ENCODE peak calls at places on chromosomes 1 and 21, in ten cellular contexts. S is NB4, A is WTC11, F is choroid plexus epithelial cell, Q is hepatocyte, X is uterus, P is endothelial cell, B is neural crest cell, V is astrocyte of the spinal cord, I is coronary artery. Z is an unnamed sample.

GRCh38 chr1:209675567-209676154 is 449 bp downstream of the G0S2 start:
- DNase-seq in X (peak), A (peak), I (no peak), Q (peak), P (peak), V (peak), B (peak), S (peak), F (peak), Z (no peak)

GRCh38 chr1:169160845-169161511 is 54.5 kb downstream of the ATP1B1 start:
- DNase-seq in V (peak), I (no peak), F (peak), S (no peak), P (no peak), Q (no peak), A (no peak), X (peak), B (no peak), Z (no peak)

GRCh38 chr21:43934116-43934515 is 69.1 kb downstream of the AGPAT3 start:
- DNase-seq in B (no peak), V (no peak), A (no peak), S (no peak), I (no peak), Q (no peak), X (no peak), P (no peak), F (no peak), Z (no peak)

GRCh38 chr1:21866629-21867009 is 54.6 kb downstream of the LDLRAD2 start:
- DNase-seq in Q (no peak), S (no peak), B (no peak), P (no peak), V (no peak), A (no peak), F (no peak), I (no peak), X (no peak), Z (no peak)

GRCh38 chr21:38438476-38438893 is 59.8 kb downstream of the ERG start:
- DNase-seq in V (peak), P (no peak), A (no peak), Q (peak), F (peak), I (peak), X (peak), S (peak), B (no peak), Z (peak)

GRCh38 chr1:171788696-171789095 is 7.2 kb downstream of the METTL13 start:
- DNase-seq in F (peak), P (no peak), I (no peak), V (peak), X (no peak), Q (no peak), B (no peak), A (no peak), S (no peak), Z (no peak)

GRCh38 chr1:235326719-235327558 is 1.0 kb downstream of the ARID4B start:
- DNase-seq in B (peak), I (peak), P (peak), V (no peak), S (peak), X (peak), F (peak), A (peak), Q (peak), Z (peak)

GRCh38 chr1:224726783-224727182 is 110.7 kb downstream of the CNIH3 start:
- DNase-seq in F (peak), V (peak), B (no peak), Q (peak), X (peak), S (peak), A (no peak), P (no peak), I (no peak), Z (no peak)

GRCh38 chr21:33115586-33116541 is 45.9 kb downstream of the OLIG1 start:
- DNase-seq in X (no peak), P (no peak), A (no peak), S (no peak), B (no peak), I (no peak), F (no peak), Q (no peak), V (no peak), Z (no peak)

GRCh38 chr1:112714313-112715263 is 544 bp downstream of the PPM1J start:
- DNase-seq in A (no peak), X (peak), B (no peak), P (peak), I (peak), Q (peak), V (no peak), F (no peak), S (peak), Z (no peak)

GRCh38 chr1:19222979-19223824 is 13.1 kb upstream of the UBR4 start:
- DNase-seq in A (no peak), I (peak), X (no peak), F (peak), S (peak), B (no peak), V (peak), Q (no peak), P (no peak), Z (no peak)

GRCh38 chr1:181485276-181486097 is 2.2 kb downstream of the CACNA1E start:
- DNase-seq in S (peak), A (peak), X (no peak), F (no peak), B (peak), I (no peak), Q (peak), V (no peak), P (peak), Z (peak)

GRCh38 chr1:203340112-203340804 is 10.7 kb downstream of the FMOD start:
- DNase-seq in Q (peak), P (peak), A (peak), I (no peak), X (peak), F (peak), S (peak), B (peak), V (peak), Z (no peak)

GRCh38 chr1:2583331-2583791 is 3.2 kb upstream of the PRXL2B start:
- DNase-seq in F (no peak), A (no peak), S (no peak), P (no peak), X (no peak), B (no peak), I (no peak), Q (peak), V (no peak), Z (no peak)

GRCh38 chr1:174998569-174999215 is 1.1 kb upstream of the CACYBP start:
- DNase-seq in A (no peak), B (peak), I (no peak), S (peak), X (peak), F (peak), Q (peak), V (peak), P (peak), Z (no peak)

GRCh38 chr1:39418223-39418622 is 73.2 kb upstream of the BMP8A start:
- DNase-seq in V (peak), A (no peak), I (no peak), X (no peak), S (no peak), B (no peak), P (no peak), Q (no peak), F (peak), Z (no peak)

GRCh38 chr1:205593532-205593931 is 38.3 kb downstream of the ELK4 start:
- DNase-seq in Q (no peak), V (no peak), B (no peak), I (no peak), P (no peak), S (no peak), X (no peak), A (no peak), F (no peak), Z (no peak)

GRCh38 chr1:111704240-111704639 is 35.0 kb downstream of the INKA2 start:
- DNase-seq in S (no peak), A (no peak), F (no peak), B (no peak), V (no peak), X (no peak), Q (no peak), P (no peak), I (no peak), Z (no peak)

GRCh38 chr1:37471345-37472231 is 2.8 kb upstream of the ZC3H12A start:
- DNase-seq in S (peak), V (peak), F (peak), Q (peak), A (peak), X (peak), I (peak), B (no peak), P (no peak), Z (peak)

GRCh38 chr21:41766051-41766882 is 585 bp downstream of the RIPK4 start:
- DNase-seq in X (no peak), F (no peak), A (no peak), P (no peak), I (no peak), B (no peak), S (no peak), V (no peak), Q (no peak), Z (no peak)

GRCh38 chr1:78280626-78281025 is 210.1 kb upstream of the PTGFR start:
- DNase-seq in S (no peak), V (peak), B (no peak), I (no peak), Q (no peak), P (no peak), X (no peak), F (no peak), A (no peak), Z (no peak)

GRCh38 chr1:109876617-109877319 is 33.9 kb upstream of the CSF1 start:
- DNase-seq in B (no peak), A (no peak), S (no peak), P (no peak), X (no peak), I (no peak), F (peak), Q (peak), V (peak), Z (no peak)

GRCh38 chr1:9014475-9015375 is 11.5 kb downstream of the SLC2A7 start:
- DNase-seq in Q (no peak), V (no peak), I (no peak), X (no peak), B (no peak), P (no peak), F (no peak), S (no peak), A (no peak), Z (no peak)

GRCh38 chr1:183370399-183371058 is 47.7 kb downstream of the NMNAT2 start:
- DNase-seq in I (no peak), A (no peak), F (no peak), B (no peak), X (no peak), S (no peak), P (no peak), Q (no peak), V (no peak), Z (no peak)

GRCh38 chr1:27630859-27631491 is 4.0 kb downstream of the FGR start:
- DNase-seq in I (no peak), A (no peak), V (no peak), S (peak), F (no peak), X (no peak), Q (no peak), B (no peak), P (no peak), Z (no peak)

GRCh38 chr1:63831409-63831808 is 57.6 kb downstream of the ROR1 start:
- DNase-seq in B (no peak), X (no peak), Q (no peak), V (no peak), A (no peak), I (no peak), F (no peak), S (no peak), P (no peak), Z (no peak)

GRCh38 chr1:39958801-39959200 is 3.9 kb downstream of the MFSD2A start:
- DNase-seq in P (no peak), A (no peak), S (no peak), B (no peak), X (no peak), F (no peak), I (no peak), Q (no peak), V (no peak), Z (no peak)

GRCh38 chr1:57133686-57134085 is 167.9 kb upstream of the C8B start:
- DNase-seq in X (no peak), A (no peak), S (no peak), V (peak), Q (no peak), B (no peak), P (no peak), F (peak), I (no peak), Z (no peak)

GRCh38 chr1:18633428-18634155 is 2.9 kb downstream of the PAX7 start:
- DNase-seq in F (no peak), X (no peak), P (no peak), I (no peak), A (no peak), B (no peak), S (no peak), V (no peak), Q (no peak), Z (no peak)

GRCh38 chr1:245807306-245807705 is 652.5 kb downstream of the KIF26B start:
- DNase-seq in B (no peak), P (no peak), A (no peak), S (peak), X (no peak), V (peak), F (no peak), Q (no peak), I (no peak), Z (peak)

GRCh38 chr1:212366901-212367300 is 47.8 kb downstream of the PACC1 start:
- DNase-seq in B (no peak), P (no peak), F (peak), S (no peak), X (no peak), I (no peak), Q (no peak), V (peak), A (no peak), Z (no peak)

GRCh38 chr21:45542242-45542666 is at the start of gene SLC19A1:
- DNase-seq in S (peak), I (peak), X (peak), Q (peak), B (peak), P (peak), A (peak), V (no peak), F (peak), Z (peak)
- TF ChIP-seq CTCF in S (no peak), I (no peak), X (peak), Q (peak), B (peak), P (no peak), A (no peak), V (peak), F (peak), Z (peak)

DNA sequence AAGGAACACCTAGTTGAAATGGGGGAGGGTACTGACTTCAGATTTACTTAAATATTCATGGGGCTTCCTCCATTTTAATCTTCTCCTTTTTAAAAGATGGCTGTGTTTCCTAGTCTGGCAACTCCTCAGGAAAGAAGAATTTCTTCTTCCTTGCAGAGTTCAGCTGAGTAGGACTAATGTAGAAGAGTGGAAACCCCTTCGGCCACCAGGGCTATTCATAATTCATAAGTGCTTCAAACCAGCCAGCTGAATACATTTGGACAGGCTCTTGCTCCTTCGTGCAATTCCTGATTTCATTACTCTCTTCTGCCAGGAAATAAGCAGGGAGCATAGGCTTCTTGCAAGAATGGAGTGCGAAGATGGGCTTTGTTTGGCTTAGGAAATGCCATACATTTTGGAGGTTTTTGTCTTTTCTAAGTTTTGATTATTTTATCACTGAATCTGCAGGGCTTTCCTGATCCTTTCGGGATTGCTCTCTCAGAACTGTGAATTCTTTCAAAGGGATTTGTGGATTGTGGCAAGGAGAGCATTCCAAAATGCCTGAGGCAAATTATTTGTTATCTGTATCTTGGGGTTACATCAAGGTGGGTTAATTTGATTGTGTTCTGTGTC is 179.5 kb upstream of the SGIP1 start:
- DNase-seq in V (peak), F (peak), A (no peak), S (no peak), B (no peak), Q (no peak), X (no peak), P (no peak), I (no peak), Z (no peak)
- TF ChIP-seq CTCF in V (no peak), F (peak), A (no peak), S (no peak), B (no peak), Q (no peak), X (no peak), P (no peak), I (no peak), Z (peak)

DNA sequence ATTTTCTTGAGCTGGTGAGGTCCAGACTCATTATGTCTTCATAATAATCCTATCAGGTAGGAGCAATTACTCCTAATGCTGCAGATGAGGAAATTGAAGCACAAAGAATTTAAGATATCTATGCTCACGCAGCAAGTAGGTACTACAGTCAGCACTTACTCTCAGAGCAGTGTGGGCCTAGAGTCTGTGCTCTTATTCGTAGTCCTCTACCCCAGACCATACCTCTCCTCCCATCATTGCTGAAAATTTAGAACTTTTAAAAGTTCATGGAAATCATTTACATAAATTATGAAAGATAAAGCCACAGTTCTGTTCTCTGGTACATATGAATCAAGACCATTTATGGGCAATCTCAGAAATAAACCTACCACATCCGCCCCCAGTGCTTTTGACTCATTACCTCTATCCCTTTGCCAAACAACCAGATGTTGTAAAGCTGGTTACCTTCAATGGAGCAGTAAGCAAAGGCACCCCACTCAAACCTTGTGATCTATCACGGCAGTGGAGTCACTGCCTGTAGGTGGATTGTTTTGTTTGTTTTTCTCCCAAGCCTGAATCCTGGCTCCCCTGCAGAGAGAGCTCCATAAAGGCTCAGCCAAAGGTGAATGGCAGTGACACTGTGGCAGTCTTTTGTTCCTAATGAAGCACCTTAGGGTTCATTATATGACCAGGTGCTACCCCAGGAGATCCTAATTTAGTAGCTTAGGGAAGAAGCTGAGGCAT is 20.9 kb upstream of the MAN1A2 start:
- DNase-seq in Q (no peak), X (no peak), I (no peak), S (no peak), F (no peak), B (no peak), A (no peak), P (no peak), V (no peak), Z (no peak)
- TF ChIP-seq CTCF in Q (no peak), X (no peak), I (no peak), S (no peak), F (no peak), B (no peak), A (no peak), P (no peak), V (no peak), Z (no peak)

GRCh38 chr1:93980320-93980744 is 71.1 kb upstream of the GCLM start:
- DNase-seq in S (peak), X (no peak), F (peak), B (no peak), A (peak), Q (no peak), V (no peak), P (peak), I (no peak), Z (no peak)
- TF ChIP-seq CTCF in S (peak), X (no peak), F (peak), B (peak), A (peak), Q (peak), V (peak), P (peak), I (no peak), Z (peak)

GRCh38 chr1:165179306-165179705 is 177.2 kb downstream of the LMX1A start:
- DNase-seq in A (no peak), F (no peak), S (no peak), B (no peak), P (no peak), Q (no peak), I (no peak), V (no peak), X (no peak), Z (no peak)
- TF ChIP-seq CTCF in A (no peak), F (no peak), S (no peak), B (no peak), P (no peak), Q (no peak), I (no peak), V (no peak), X (no peak), Z (no peak)

DNA sequence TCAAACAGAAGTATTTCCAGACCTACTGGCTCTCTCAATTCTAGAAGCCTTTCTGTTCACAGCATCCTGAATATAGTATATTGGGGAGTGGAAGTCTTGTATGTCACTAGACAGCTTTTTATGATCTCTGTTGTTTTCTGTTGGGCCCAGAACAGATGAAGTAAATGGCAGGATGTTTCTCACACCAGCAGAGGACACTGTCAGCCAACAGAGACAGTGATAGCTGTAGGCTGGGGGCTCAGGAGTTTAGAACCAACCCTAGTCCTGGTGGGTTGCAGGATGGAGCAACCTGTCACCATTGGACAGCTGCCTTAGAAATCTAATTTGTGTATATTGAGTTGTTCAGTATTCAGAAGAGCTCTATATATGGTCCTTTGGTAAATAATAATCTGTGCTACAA is 16.9 kb downstream of the AGO1 start:
- DNase-seq in I (no peak), Q (no peak), X (no peak), V (no peak), A (no peak), S (no peak), P (no peak), F (no peak), B (no peak), Z (no peak)
- TF ChIP-seq CTCF in I (no peak), Q (no peak), X (no peak), V (no peak), A (no peak), S (no peak), P (no peak), F (peak), B (no peak), Z (no peak)